ENCODE peak calls at places on chromosomes 3 and 15, in ten cellular contexts. A, J, R, U, N, C, Z, G, W and E are unnamed samples. For H3K36me3, the result is how much of the 10 kb centered on the place peaks cover.

GRCh38 chr15:41219381-41219780 is 11.2 kb downstream of the EXD1 start:
- DNase-seq in A (no peak), R (no peak), U (no peak), J (no peak), G (no peak), N (no peak), W (no peak), Z (no peak), C (no peak), E (no peak)

GRCh38 chr3:110624571-110624970 is 447.0 kb upstream of the NECTIN3 start:
- DNase-seq in Z (no peak), A (no peak), N (no peak), R (no peak), U (no peak), C (no peak), W (no peak), G (no peak), J (no peak), E (peak)

GRCh38 chr15:90064931-90065681 is 37.2 kb downstream of the IDH2 start:
- DNase-seq in G (no peak), A (peak), U (no peak), W (no peak), Z (peak), N (no peak), C (no peak), R (peak), J (no peak), E (no peak)

GRCh38 chr3:195555110-195555509 is 12.0 kb upstream of the PPP1R2 start:
- DNase-seq in W (no peak), G (peak), N (no peak), A (no peak), Z (no peak), U (no peak), R (no peak), C (no peak), J (no peak), E (no peak)

GRCh38 chr3:30084971-30085403 is 521.4 kb upstream of the TGFBR2 start:
- DNase-seq in W (no peak), J (no peak), Z (no peak), U (no peak), G (no peak), A (peak), N (no peak), R (no peak), C (no peak), E (no peak)

GRCh38 chr15:92809064-92809879 is 90.9 kb upstream of the CHD2 start:
- DNase-seq in A (peak), N (peak), G (peak), J (peak), C (peak), Z (peak), R (peak), U (peak), W (peak), E (peak)

GRCh38 chr3:100954199-100954935 is 38.9 kb downstream of the ABI3BP start:
- DNase-seq in J (no peak), N (no peak), R (no peak), A (no peak), G (no peak), Z (no peak), U (no peak), W (peak), C (no peak), E (no peak)

GRCh38 chr15:87347806-87348515 is 908.6 kb downstream of the NTRK3 start:
- DNase-seq in R (no peak), N (no peak), A (no peak), W (no peak), G (no peak), C (no peak), U (no peak), Z (no peak), J (no peak), E (no peak)

GRCh38 chr15:90184786-90185704 is 16.1 kb upstream of the SEMA4B start:
- DNase-seq in G (peak), N (peak), A (peak), W (peak), J (no peak), C (no peak), U (no peak), Z (peak), R (peak), E (peak)

GRCh38 chr3:141389703-141390102 is 21.4 kb downstream of the ZBTB38 start:
- DNase-seq in C (no peak), Z (no peak), R (no peak), N (no peak), W (no peak), A (no peak), G (no peak), J (no peak), U (no peak), E (peak)

GRCh38 chr3:12489832-12490231 is 5.6 kb downstream of the TSEN2 start:
- DNase-seq in R (no peak), C (no peak), Z (no peak), W (no peak), U (no peak), J (no peak), G (no peak), A (no peak), N (no peak), E (no peak)

GRCh38 chr3:170322501-170323328 is 34.8 kb upstream of the SKIL start:
- DNase-seq in U (no peak), A (no peak), G (no peak), R (no peak), W (no peak), J (no peak), Z (no peak), N (no peak), C (no peak), E (no peak)

GRCh38 chr15:97096303-97096835 is 765.9 kb downstream of the NR2F2 start:
- DNase-seq in Z (no peak), W (no peak), N (no peak), J (no peak), R (no peak), U (no peak), C (no peak), A (no peak), G (no peak), E (no peak)

GRCh38 chr3:46926871-46927717 is 49.5 kb downstream of the CCDC12 start:
- DNase-seq in R (no peak), J (no peak), W (no peak), U (no peak), G (no peak), A (no peak), N (peak), C (no peak), Z (peak), E (no peak)

GRCh38 chr15:58214941-58215340 is 76.8 kb downstream of the AQP9 start:
- DNase-seq in G (no peak), W (no peak), Z (no peak), R (no peak), C (no peak), U (no peak), J (no peak), A (no peak), N (no peak), E (no peak)

GRCh38 chr3:106275592-106275991 is 406.8 kb upstream of the CBLB start:
- DNase-seq in U (no peak), N (no peak), R (no peak), C (no peak), G (no peak), A (no peak), J (no peak), W (no peak), Z (no peak), E (no peak)

GRCh38 chr3:1087066-1087555 is 5.7 kb upstream of the CNTN6 start:
- DNase-seq in R (no peak), A (peak), G (no peak), J (no peak), W (peak), U (no peak), C (no peak), Z (peak), N (no peak), E (peak)

GRCh38 chr3:85003479-85003878 is 44.7 kb downstream of the CADM2 start:
- DNase-seq in Z (no peak), A (no peak), N (no peak), W (no peak), R (no peak), J (no peak), C (no peak), U (no peak), G (no peak), E (no peak)

GRCh38 chr15:33160581-33161165 is 33.8 kb downstream of the FMN1 start:
- DNase-seq in W (no peak), G (no peak), A (peak), J (no peak), C (no peak), U (no peak), Z (no peak), R (no peak), N (no peak), E (no peak)

GRCh38 chr15:68129072-68129471 is 75.0 kb downstream of the PIAS1 start:
- DNase-seq in R (no peak), A (no peak), Z (no peak), N (no peak), C (no peak), U (no peak), J (no peak), G (no peak), W (no peak), E (no peak)

GRCh38 chr15:45224596-45225217 is 27.3 kb upstream of the SLC28A2 start:
- DNase-seq in R (no peak), N (no peak), C (no peak), Z (no peak), A (no peak), J (no peak), W (no peak), G (no peak), U (no peak), E (no peak)

GRCh38 chr3:17090271-17090992 is 205.7 kb downstream of the PLCL2 start:
- DNase-seq in U (no peak), W (no peak), G (no peak), N (no peak), Z (no peak), A (no peak), C (no peak), J (no peak), R (no peak), E (no peak)

DNA sequence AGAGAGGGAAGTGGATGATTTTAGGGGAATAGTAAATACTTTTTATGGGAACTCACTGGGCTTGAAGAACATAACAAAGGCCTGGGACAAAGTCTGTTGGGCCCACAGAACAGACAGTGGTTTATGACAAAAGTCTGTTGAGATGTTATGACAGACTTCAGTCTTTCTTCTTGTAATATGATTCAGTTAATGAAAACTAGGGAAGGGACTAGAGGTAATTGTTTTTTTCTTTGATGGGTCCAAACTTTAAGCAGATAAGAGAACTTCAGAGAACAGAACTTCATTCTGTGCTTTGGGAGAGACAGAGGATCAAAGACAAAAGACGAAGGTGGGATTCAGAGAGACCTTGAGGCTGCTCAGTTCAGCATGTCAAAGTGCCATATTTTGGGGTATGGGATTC is 9.3 kb downstream of the CRYBG3 start:
- DNase-seq in C (no peak), W (no peak), J (no peak), N (no peak), A (no peak), Z (no peak), U (no peak), G (no peak), R (no peak), E (no peak)
- TF ChIP-seq CTCF in C (no peak), W (no peak), J (no peak), N (no peak), A (no peak), Z (no peak), U (no peak), G (no peak), R (no peak), E (no peak)

GRCh38 chr3:51508255-51508654 is 8.4 kb upstream of the DCAF1 start:
- DNase-seq in G (no peak), R (no peak), W (no peak), N (no peak), Z (no peak), U (no peak), J (no peak), A (no peak), C (no peak), E (no peak)

GRCh38 chr3:51519848-51520247 is 18.7 kb upstream of the RAD54L2 start:
- DNase-seq in A (no peak), W (no peak), R (no peak), U (no peak), Z (no peak), J (no peak), N (no peak), C (no peak), G (no peak), E (no peak)

GRCh38 chr3:51510996-51511395 is 11.2 kb upstream of the DCAF1 start:
- DNase-seq in R (no peak), G (no peak), J (no peak), Z (no peak), C (no peak), W (no peak), N (no peak), A (no peak), U (no peak), E (no peak)

DNA sequence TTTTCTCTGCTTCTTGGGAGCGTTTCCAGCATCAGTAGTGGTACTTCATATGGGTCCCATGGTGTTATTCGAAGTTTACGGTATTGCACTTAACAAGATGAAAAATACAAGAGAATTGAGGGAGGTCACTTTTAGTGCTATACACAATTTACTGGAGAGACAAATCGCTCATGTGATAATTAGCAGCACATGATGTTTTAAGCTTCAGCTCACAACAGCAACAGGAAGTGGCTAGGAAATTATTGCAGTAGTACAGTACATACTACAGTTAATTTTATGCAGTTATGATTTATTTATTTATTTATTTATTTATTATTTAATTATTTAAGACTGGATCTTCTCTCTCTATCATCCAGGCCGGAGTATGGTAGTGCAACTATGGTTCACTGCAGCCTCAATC is 14.4 kb upstream of the DCAF1 start:
- DNase-seq in W (no peak), Z (no peak), A (no peak), J (no peak), N (no peak), U (no peak), C (no peak), R (no peak), G (no peak), E (no peak)
- H3K4me3 ChIP-seq in W (no peak), Z (no peak), A (no peak), J (no peak), N (no peak), U (no peak), C (no peak), R (no peak), G (no peak), E (no peak)

DNA sequence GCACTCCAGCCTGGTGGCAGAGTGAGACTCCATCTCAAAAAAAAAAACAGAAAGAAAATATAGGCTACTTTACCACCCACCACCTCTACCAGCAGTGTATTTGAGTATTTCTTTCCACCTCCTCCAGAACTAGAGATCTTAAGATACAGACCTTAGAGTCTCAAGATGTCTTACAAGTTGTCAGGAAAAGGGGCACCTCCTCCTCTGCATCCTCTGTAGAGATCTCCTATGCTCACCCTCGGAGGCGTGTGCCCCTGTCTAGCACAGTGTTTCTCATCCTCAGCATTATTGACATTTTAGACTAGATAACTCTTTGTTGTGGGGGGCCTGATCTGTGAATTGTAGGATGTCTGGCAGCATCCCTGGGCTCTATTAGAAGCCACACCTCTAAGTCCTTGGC is 27.7 kb upstream of the P4HTM start:
- DNase-seq in J (no peak), C (no peak), N (no peak), G (no peak), A (no peak), W (no peak), Z (no peak), R (no peak), U (no peak), E (no peak)
- H3K36me3 ChIP-seq in J (under half), C (under half), N (half or more), G (half or more), A (under half), W (under half), Z (half or more), R (under half), U (under half), E (under half)

DNA sequence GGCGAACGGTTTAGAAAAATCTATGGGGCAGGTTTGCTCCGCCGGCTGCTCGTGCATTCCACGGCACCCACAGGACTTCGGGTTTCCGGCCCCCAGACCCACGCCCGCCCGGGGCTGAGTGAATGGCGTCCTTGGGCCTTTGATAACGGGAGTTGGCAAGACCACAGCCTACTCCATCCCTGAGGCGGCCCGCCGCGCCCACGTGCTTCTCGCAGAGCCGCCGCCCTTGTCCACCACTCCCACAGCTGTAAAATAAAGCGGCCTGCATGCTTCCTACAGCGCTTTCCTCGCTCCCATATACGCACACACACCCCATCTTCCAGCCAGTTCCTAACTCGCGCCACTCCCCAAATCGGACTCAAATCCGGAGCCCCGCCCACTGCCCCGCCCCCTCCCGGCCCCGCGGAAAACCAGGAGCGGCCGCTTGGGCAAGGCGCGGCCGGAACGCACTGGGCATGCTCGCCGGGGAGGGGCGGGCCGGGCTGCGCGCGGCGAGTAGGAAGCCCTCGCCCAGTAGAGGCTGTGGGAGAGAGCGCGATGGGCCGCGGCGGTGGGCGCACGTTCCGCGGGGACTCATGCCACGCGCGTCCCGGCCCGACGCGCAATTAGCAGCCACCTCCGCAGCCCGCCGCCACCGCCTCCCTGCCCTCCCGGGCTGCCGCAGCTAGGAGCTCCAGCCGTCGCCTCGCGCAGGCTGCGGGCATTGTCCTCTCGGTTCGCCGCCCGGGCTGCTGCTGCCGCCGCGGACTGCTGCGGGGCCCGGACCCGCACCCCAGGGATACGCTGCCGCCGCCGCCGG is at the start of gene RAP2B:
- DNase-seq in W (peak), Z (peak), C (peak), R (peak), J (peak), N (peak), U (peak), G (peak), A (peak), E (peak)
- TF ChIP-seq CTCF in W (no peak), Z (no peak), C (no peak), R (peak), J (no peak), N (no peak), U (no peak), G (no peak), A (no peak), E (no peak)

GRCh38 chr3:23239181-23240068 is 36.3 kb downstream of the UBE2E2 start:
- DNase-seq in G (no peak), U (no peak), R (no peak), C (no peak), N (no peak), Z (no peak), A (no peak), J (no peak), W (no peak), E (no peak)
- H3K4me3 ChIP-seq in G (no peak), U (no peak), R (no peak), C (no peak), N (no peak), Z (no peak), A (no peak), J (no peak), W (no peak), E (no peak)

DNA sequence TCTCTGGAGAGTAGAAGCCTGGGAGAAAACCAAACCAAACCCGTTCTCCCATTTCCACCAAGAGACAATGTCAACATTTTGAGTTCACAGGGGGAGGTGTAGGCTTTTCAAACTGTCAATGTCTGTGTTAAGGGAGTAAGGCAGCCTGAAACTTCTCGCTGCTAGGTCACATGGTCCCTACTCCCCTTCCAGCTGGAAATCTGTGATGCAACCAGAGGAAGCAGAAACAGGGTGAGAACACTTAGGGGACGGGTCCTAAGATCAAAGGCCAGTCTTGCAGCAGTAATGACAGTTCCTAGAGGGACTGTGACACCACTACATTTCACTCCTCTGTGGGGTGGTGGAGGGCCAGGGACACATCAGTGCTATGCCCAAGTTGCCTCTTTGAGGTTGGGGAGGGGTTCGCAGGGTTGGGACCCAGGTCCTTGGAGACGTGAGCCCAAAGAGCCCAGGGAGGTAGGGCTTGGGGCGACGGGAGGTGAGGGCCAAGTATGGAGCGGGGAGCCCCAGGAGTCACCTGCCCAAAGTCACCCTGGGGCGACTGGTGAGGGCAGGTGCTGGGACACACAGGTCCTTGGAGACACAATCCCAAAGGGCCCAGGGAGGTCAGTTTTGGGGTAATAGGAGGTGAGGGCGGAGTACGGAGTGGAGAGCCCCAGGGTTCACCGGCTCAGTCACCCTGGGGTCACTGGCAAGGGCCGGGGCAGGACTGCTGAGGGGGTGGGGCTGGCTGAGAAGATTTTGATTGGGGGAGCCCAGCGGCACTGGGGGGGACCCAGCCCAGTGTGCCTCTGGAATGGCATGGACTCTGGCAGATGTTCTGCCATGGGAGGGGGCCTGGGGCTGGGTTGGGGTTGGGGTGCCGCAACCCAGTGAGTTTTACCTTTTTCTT is 582 bp downstream of the GOLGA6L2 start:
- DNase-seq in N (no peak), Z (peak), R (no peak), U (no peak), A (no peak), C (no peak), W (no peak), G (peak), J (no peak), E (no peak)
- H3K36me3 ChIP-seq in N (under half), Z (under half), R (under half), U (under half), A (under half), C (under half), W (under half), G (under half), J (under half), E (under half)

DNA sequence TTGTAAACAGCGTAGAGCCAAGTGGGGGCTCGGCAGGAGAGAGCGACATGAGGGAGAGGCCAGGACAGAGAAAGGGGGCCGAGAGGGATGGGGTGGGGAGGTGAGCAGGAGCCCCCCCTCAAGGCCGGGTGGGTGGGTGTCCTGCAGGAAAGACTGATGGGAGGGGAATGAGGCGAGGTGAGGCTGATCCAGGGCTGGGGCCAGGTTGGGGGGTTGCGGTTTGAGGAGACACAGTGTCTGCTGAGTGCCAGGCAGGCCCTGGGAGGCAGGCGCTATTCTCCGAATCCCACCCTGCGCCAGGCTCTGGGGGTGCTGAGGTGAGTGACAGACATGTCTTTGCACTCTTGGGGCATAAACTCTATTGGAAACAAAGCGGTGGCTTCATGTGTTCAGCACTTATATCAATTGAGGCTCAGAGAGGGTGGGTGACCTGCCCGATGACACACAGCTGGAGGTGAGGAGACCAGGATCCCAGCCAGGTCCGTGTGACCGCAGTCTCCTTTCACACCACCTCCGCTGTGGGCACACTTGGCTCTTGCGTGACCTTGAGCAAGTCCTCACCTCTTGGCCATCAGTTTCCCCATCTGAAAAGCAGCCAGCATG is 19.7 kb upstream of the CSPG4 start:
- DNase-seq in Z (peak), A (no peak), U (no peak), G (no peak), R (peak), N (no peak), W (no peak), J (no peak), C (no peak), E (no peak)
- TF ChIP-seq CTCF in Z (no peak), A (no peak), U (no peak), G (no peak), R (no peak), N (no peak), W (no peak), J (no peak), C (no peak), E (no peak)